ENCODE peak calls at places on chromosomes 13 and 19, in eight cellular contexts. P is GM23338, E is MM.1S, N is neural progenitor cell, Y is PC-3, O is OCI-LY7, J is GM23248, V is SK-N-SH. G is an unnamed sample.

GRCh38 chr13:20702945-20703784 is at the start of gene IL17D:
- DNase-seq in V (peak), P (peak), N (peak), E (peak), Y (no peak), O (peak), J (peak), G (peak)

GRCh38 chr13:52319876-52320275 is 86.1 kb downstream of the THSD1 start:
- DNase-seq in J (peak), Y (peak), V (no peak), O (no peak), E (no peak), P (no peak), N (no peak), G (no peak)

GRCh38 chr13:45238945-45239795 is 38.3 kb upstream of the KCTD4 start:
- DNase-seq in Y (no peak), J (peak), E (no peak), V (no peak), O (no peak), P (no peak), N (no peak), G (no peak)

GRCh38 chr13:102779426-102780159 is 6.0 kb upstream of the TEX30 start:
- DNase-seq in O (no peak), E (peak), V (peak), N (no peak), J (no peak), P (no peak), Y (no peak), G (no peak)

GRCh38 chr13:31611214-31611613 is 128.1 kb upstream of the RXFP2 start:
- DNase-seq in J (no peak), Y (no peak), P (no peak), E (no peak), O (no peak), V (no peak), N (no peak), G (no peak)

GRCh38 chr19:3358919-3359849 is 7.2 kb upstream of the NFIC start:
- DNase-seq in P (peak), O (peak), J (peak), Y (peak), E (peak), V (peak), N (peak), G (peak)

GRCh38 chr19:45391871-45392665 is 12.8 kb downstream of the PPP1R13L start:
- DNase-seq in J (no peak), O (no peak), V (no peak), N (no peak), Y (no peak), P (no peak), E (no peak), G (no peak)

GRCh38 chr19:45153339-45154063 is 7.3 kb downstream of the NKPD1 start:
- DNase-seq in Y (no peak), E (no peak), J (peak), N (peak), V (peak), P (peak), O (peak), G (peak)

GRCh38 chr19:10687518-10688288 is 13.5 kb upstream of the QTRT1 start:
- DNase-seq in Y (no peak), V (peak), E (no peak), O (no peak), J (no peak), N (no peak), P (no peak), G (no peak)

GRCh38 chr19:35710784-35711723 is 6.7 kb downstream of the ZBTB32 start:
- DNase-seq in N (no peak), O (peak), J (peak), P (no peak), Y (no peak), V (no peak), E (no peak), G (no peak)

GRCh38 chr19:11684987-11685675 is 53.6 kb downstream of the ZNF823 start:
- DNase-seq in P (no peak), O (no peak), E (no peak), Y (no peak), N (no peak), V (no peak), J (no peak), G (no peak)

GRCh38 chr19:35874392-35874930 is 6.1 kb downstream of the APLP1 start:
- DNase-seq in E (no peak), Y (no peak), O (no peak), N (no peak), P (no peak), J (no peak), V (no peak), G (no peak)

GRCh38 chr19:42926781-42927180 is 9.1 kb upstream of the PSG6 start:
- DNase-seq in J (no peak), O (no peak), P (no peak), V (no peak), N (no peak), E (no peak), Y (no peak), G (no peak)

GRCh38 chr13:35139591-35139990 is 197.5 kb downstream of the NBEA start:
- DNase-seq in J (no peak), E (no peak), Y (peak), O (no peak), P (no peak), V (no peak), N (no peak), G (no peak)

GRCh38 chr19:10419646-10420443 is 493 bp upstream of the PDE4A start:
- DNase-seq in O (peak), V (peak), N (peak), J (peak), P (peak), Y (peak), E (peak), G (peak)

GRCh38 chr13:49690133-49690989 is 925 bp downstream of the EBPL start:
- DNase-seq in P (no peak), J (peak), E (no peak), O (no peak), V (peak), Y (peak), N (no peak), G (peak)

GRCh38 chr19:31171936-31172335 is 177.3 kb downstream of the TSHZ3 start:
- DNase-seq in V (no peak), N (no peak), Y (no peak), P (no peak), J (no peak), O (no peak), E (no peak), G (no peak)

GRCh38 chr13:113816248-113816924 is 47.5 kb downstream of the GAS6 start:
- DNase-seq in Y (peak), V (no peak), P (no peak), N (no peak), E (no peak), O (no peak), J (peak), G (no peak)

GRCh38 chr19:19105365-19106060 is 32.8 kb downstream of the TMEM161A start:
- DNase-seq in V (peak), Y (peak), O (peak), N (peak), E (no peak), J (peak), P (peak), G (peak)

GRCh38 chr13:28526876-28527275 is 31.9 kb upstream of the FLT1 start:
- DNase-seq in P (no peak), Y (no peak), V (no peak), J (no peak), N (no peak), E (no peak), O (no peak), G (no peak)

GRCh38 chr13:42729857-42730402 is 51.5 kb upstream of the FAM216B start:
- DNase-seq in N (no peak), P (no peak), V (no peak), O (no peak), J (no peak), Y (no peak), E (no peak), G (no peak)

GRCh38 chr19:44618640-44619357 is 5.4 kb downstream of the IGSF23 start:
- DNase-seq in P (no peak), N (no peak), V (no peak), Y (no peak), J (no peak), O (no peak), E (no peak), G (no peak)

GRCh38 chr19:32817252-32817912 is 52.2 kb downstream of the SLC7A9 start:
- DNase-seq in O (no peak), V (no peak), P (no peak), E (no peak), J (no peak), Y (no peak), N (no peak), G (no peak)

GRCh38 chr19:23914402-23915286 is at the start of gene ZNF726:
- DNase-seq in V (peak), Y (peak), N (no peak), O (peak), E (peak), J (peak), P (peak), G (no peak)

GRCh38 chr19:1173160-1173844 is 766 bp downstream of the SBNO2 start:
- DNase-seq in Y (no peak), N (peak), E (peak), J (peak), P (no peak), V (peak), O (peak), G (no peak)

GRCh38 chr19:971795-972194 is 12.3 kb upstream of the WDR18 start:
- DNase-seq in Y (no peak), O (no peak), V (no peak), J (no peak), P (no peak), E (no peak), N (no peak), G (no peak)

GRCh38 chr13:26831336-26831908 is 70.8 kb upstream of the GPR12 start:
- DNase-seq in P (no peak), J (no peak), O (no peak), E (no peak), N (no peak), V (peak), Y (no peak), G (no peak)

GRCh38 chr13:92804346-92804745 is 422.3 kb upstream of the GPC6 start:
- DNase-seq in E (no peak), V (no peak), J (peak), N (no peak), Y (peak), O (no peak), P (no peak), G (no peak)

GRCh38 chr13:83515267-83515666 is 367.0 kb downstream of the SLITRK1 start:
- DNase-seq in J (peak), E (no peak), O (no peak), Y (peak), N (no peak), V (no peak), P (no peak), G (no peak)

GRCh38 chr19:40267601-40267997 is 17.5 kb downstream of the AKT2 start:
- DNase-seq in J (no peak), V (no peak), P (no peak), N (no peak), E (no peak), Y (no peak), O (no peak), G (no peak)

GRCh38 chr19:46766569-46767317 is 20.5 kb upstream of the STRN4 start:
- DNase-seq in Y (peak), P (peak), J (peak), V (peak), E (peak), O (peak), N (peak), G (no peak)

GRCh38 chr19:40174087-40174486 is 17.1 kb upstream of the MAP3K10 start:
- DNase-seq in E (no peak), P (no peak), Y (no peak), J (no peak), O (no peak), V (no peak), N (no peak), G (no peak)

GRCh38 chr19:8610041-8610927 is at the start of gene ADAMTS10:
- DNase-seq in V (peak), J (peak), P (peak), Y (no peak), E (no peak), N (peak), O (no peak), G (peak)

DNA sequence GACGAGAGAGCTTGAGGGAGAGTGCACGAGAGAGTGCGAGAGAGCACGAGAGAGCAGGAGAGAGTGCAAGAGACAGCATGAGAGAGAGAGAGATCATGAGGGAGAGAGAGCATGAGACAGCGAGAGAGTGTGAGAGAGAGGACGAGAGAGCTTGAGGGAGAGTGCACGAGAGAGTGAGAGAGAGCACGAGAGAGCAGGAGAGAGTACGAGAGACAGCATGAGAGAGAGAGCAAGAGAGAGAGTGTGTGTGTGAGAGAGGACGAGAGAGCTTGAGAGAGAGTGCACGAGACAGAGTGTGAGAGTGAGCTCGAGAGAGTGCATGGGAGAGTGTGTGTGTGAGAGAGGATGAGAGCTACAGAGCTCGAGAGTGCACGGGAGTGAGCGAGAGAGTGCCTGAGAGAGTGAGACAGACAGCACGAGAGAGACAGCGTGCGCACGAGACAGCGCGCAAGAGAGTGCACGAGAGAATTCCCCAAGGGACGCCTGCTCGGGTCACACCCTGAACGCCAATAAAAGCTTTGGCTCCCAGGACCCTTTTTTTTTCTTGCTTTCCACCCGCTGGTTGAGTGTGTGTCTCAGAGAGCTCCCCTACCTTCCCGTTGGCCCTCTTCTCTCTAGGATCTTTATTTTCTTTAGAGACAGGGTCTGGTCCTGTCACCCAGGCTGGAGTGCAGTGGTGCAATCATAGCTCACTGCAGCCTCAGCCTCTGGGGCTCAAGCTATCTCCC is 3.7 kb downstream of the CD70 start:
- DNase-seq in N (peak), P (peak), O (peak), V (no peak), Y (no peak), J (peak), E (no peak), G (no peak)
- H3K4me3 ChIP-seq in N (peak), P (peak), O (peak), V (peak), Y (peak), J (peak), E (no peak), G (peak)

DNA sequence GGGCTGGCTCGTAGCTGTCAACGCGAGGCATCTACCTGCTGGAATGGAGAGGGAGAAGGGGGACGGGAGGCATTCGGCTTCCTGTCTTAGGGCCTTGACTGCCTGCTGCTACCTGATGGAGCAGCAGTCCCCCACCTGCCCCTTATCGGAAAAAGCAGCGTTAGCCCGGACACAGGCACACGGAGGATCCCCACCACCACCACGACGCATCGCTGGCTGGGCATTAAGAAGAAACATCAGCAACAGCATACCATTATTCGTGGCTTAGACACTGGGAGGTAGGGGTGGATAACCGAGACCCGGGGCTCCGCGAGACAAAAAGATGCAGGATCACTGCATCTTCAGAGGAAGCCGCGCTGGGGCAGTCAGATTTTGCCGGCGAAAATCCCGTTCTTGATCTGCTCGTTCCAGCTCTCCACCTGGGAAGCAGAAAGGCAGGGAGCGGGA is 1.1 kb downstream of the COX6B2 start:
- DNase-seq in P (peak), V (no peak), E (no peak), Y (peak), J (no peak), O (no peak), N (no peak), G (no peak)
- H2AFZ ChIP-seq in P (peak), V (no peak), E (peak), Y (peak), J (peak), O (peak), N (peak), G (peak)

DNA sequence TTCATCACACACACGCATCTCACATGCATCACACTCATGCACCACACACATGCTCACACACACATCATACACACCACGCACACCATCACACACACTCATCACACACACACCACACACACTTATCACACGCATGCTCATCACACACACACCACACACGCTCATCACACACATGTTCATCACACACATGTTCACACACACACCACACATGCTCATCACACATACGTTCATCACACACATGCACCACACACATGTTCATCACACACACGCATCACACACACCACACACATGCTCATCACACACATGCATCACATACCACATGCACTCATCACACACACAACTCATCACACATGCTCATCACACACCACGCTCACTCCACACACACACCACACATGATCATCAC is 46.9 kb downstream of the C1QTNF9 start:
- DNase-seq in E (no peak), O (no peak), N (no peak), J (no peak), P (no peak), V (no peak), Y (no peak), G (no peak)
- TF ChIP-seq EZH2phosphoT487 in E (no peak), O (no peak), N (no peak), J (no peak), P (no peak), V (no peak), Y (no peak), G (no peak)

DNA sequence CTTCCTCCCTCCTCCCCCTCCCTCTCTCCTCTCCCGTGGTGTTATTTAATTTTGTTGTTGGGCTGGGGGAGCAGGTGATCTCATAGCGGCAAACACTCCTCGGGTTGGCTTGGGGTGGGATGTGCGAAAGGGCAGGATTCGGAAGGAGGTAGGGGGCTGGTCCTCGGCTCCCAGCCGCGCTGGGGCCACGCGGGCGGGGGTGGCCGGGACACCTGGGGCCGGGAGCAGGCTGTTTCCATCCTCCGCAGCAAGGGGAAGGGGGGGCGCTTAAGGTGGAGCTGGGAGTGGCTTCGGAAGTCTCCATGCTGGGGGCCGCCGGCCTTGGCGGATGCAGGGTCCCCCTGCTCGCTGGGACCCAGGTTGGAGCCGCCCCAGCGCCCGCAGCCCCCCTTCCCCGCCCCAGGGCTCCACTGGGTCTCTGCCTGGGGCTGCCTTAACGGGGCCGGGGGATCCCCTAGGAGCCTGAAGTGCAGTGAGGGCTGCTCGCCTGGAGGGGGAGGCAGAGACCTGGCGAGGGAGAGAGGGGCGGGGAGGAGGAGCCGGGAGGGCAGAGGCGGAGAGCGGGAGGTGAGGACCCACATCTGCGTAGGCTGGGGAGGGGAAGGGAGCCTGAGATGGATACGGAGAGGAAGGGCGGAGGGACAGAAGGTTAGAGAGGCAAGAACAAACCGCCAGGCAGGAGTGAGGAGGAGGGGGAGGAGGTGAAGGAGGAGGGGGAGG is 365 bp upstream of the CA11 start:
- DNase-seq in O (peak), V (peak), Y (peak), N (peak), J (peak), P (peak), E (peak), G (peak)
- H3K4me3 ChIP-seq in O (peak), V (peak), Y (peak), N (peak), J (peak), P (peak), E (peak), G (peak)

DNA sequence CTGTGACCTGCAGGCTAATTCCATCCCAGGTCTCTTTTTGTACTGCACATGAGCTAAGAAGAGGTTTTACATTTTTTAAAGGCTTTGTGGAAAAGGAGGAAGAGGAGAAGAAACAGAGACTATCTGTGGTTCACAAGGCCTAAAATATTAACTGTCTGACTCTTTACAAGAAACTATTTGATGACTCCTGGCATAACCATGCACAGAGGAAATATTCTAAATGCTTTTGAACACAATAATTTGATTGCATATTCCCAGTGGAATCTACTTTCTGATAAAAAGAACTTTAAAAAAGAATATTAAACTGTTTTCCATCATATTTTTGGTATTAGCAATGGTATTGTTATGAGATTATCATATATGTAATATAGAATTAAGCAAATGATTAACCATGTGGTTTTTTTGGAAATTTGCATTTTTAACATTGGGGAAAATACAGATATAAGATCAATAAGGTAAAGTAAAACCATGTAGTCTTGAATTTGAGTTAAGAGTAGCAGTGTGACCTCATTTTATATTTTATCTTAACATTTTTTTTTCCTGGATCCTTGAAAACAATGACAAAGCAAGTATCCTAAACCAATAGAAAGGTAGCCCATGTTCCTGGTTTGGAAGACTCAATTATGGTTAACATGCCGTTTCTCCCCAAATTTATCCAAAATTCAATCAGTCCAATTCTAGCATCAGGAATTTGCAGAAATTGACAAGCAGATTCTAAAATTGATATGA is 251.0 kb downstream of the UQCRFS1 start:
- DNase-seq in O (no peak), E (no peak), N (no peak), V (no peak), P (no peak), Y (no peak), J (peak), G (no peak)
- H2AFZ ChIP-seq in O (no peak), E (no peak), N (no peak), V (peak), P (no peak), Y (no peak), J (no peak), G (no peak)